ENCODE peak calls at places on chromosomes 1 and 21, in eight cellular contexts. D is NCI-H1092; E is stimulated activated CD4-positive, alpha-beta T cell treated with anti-CD3 and anti-CD28 coated beads, Interleukin-2, amount 100 ng/mL, for 48 hours; M is T47D; K is heart right ventricle; A is germinal center; G is naive B cell; B is progenitor cell of endocrine pancreas. Y is an unnamed sample.

GRCh38 chr1:198030682-198031081 is 113.5 kb downstream of the LHX9 start:
- DNase-seq in E (no peak), D (no peak), G (no peak), B (no peak), K (no peak), A (no peak), M (no peak), Y (no peak)

GRCh38 chr1:67542747-67543146 is 112.5 kb upstream of the SERBP1 start:
- DNase-seq in B (no peak), G (no peak), A (no peak), M (no peak), E (no peak), D (no peak), K (no peak), Y (no peak)

GRCh38 chr1:116334868-116335649 is 38.0 kb upstream of the ATP1A1 start:
- DNase-seq in M (no peak), K (no peak), E (no peak), G (no peak), B (no peak), D (no peak), A (no peak), Y (no peak)

GRCh38 chr1:107460009-107460408 is 319.2 kb downstream of the NTNG1 start:
- DNase-seq in K (no peak), M (no peak), G (no peak), E (no peak), A (no peak), D (no peak), B (no peak), Y (no peak)

GRCh38 chr1:52534928-52535764 is 17.7 kb downstream of the TUT4 start:
- DNase-seq in D (no peak), M (no peak), K (no peak), A (no peak), E (no peak), B (no peak), G (no peak), Y (no peak)

GRCh38 chr1:236875975-236876374 is 80.9 kb downstream of the MTR start:
- DNase-seq in E (no peak), A (no peak), D (no peak), B (no peak), M (no peak), G (no peak), K (no peak), Y (no peak)

GRCh38 chr1:44621841-44622286 is 52.4 kb downstream of the TMEM53 start:
- DNase-seq in G (no peak), M (no peak), D (no peak), K (no peak), A (no peak), E (no peak), B (no peak), Y (no peak)

GRCh38 chr1:236059011-236059410 is 5.9 kb downstream of the NID1 start:
- DNase-seq in G (no peak), B (no peak), E (no peak), M (no peak), K (no peak), D (no peak), A (no peak), Y (peak)

GRCh38 chr1:66434096-66434495 is 99.9 kb upstream of the SGIP1 start:
- DNase-seq in A (no peak), D (no peak), B (no peak), K (no peak), M (no peak), E (no peak), G (no peak), Y (no peak)

GRCh38 chr1:219751870-219752269 is 139.0 kb upstream of the ZC3H11B start:
- DNase-seq in A (no peak), B (no peak), K (no peak), G (no peak), D (no peak), E (no peak), M (no peak), Y (no peak)

GRCh38 chr1:46675549-46676314 is 4.1 kb downstream of the TEX38 start:
- DNase-seq in B (no peak), A (no peak), G (no peak), M (no peak), K (no peak), E (no peak), D (no peak), Y (no peak)

GRCh38 chr1:152427458-152427857 is 13.4 kb upstream of the CRNN start:
- DNase-seq in D (no peak), K (no peak), E (no peak), A (no peak), G (no peak), M (no peak), B (no peak), Y (no peak)

GRCh38 chr21:44887807-44888580 is 14.5 kb upstream of the PTTG1IP start:
- DNase-seq in E (no peak), G (no peak), B (no peak), A (no peak), K (peak), M (no peak), D (no peak), Y (no peak)

GRCh38 chr1:12480748-12481362 is 137.2 kb downstream of the DHRS3 start:
- DNase-seq in E (no peak), D (no peak), M (no peak), A (peak), K (no peak), G (no peak), B (no peak), Y (no peak)

GRCh38 chr1:181077576-181078242 is 10.8 kb upstream of the IER5 start:
- DNase-seq in B (no peak), M (no peak), D (no peak), E (no peak), K (no peak), A (no peak), G (no peak), Y (no peak)

GRCh38 chr1:111992396-111992985 is 3.0 kb upstream of the KCND3 start:
- DNase-seq in G (no peak), K (peak), D (no peak), A (no peak), M (no peak), E (no peak), B (no peak), Y (no peak)

GRCh38 chr1:234750922-234751595 is 141.1 kb upstream of the IRF2BP2 start:
- DNase-seq in G (no peak), D (peak), E (no peak), M (no peak), K (no peak), B (no peak), A (no peak), Y (peak)

GRCh38 chr1:196910208-196910607 is 22.4 kb downstream of the CFHR4 start:
- DNase-seq in A (no peak), M (no peak), B (no peak), G (no peak), D (no peak), E (no peak), K (no peak), Y (no peak)

GRCh38 chr1:91553196-91553595 is 52.5 kb downstream of the CDC7 start:
- DNase-seq in G (no peak), D (no peak), A (no peak), B (no peak), K (no peak), E (no peak), M (no peak), Y (no peak)

GRCh38 chr21:14241322-14241721 is 25.4 kb downstream of the RBM11 start:
- DNase-seq in B (no peak), D (no peak), E (no peak), G (peak), A (no peak), M (no peak), K (no peak), Y (no peak)

GRCh38 chr1:241703001-241703400 is 50.9 kb downstream of the WDR64 start:
- DNase-seq in B (no peak), A (no peak), D (no peak), E (no peak), G (no peak), K (no peak), M (no peak), Y (no peak)

GRCh38 chr1:54474500-54475235 is 68.5 kb upstream of the SSBP3 start:
- DNase-seq in B (peak), G (peak), E (no peak), D (no peak), A (no peak), M (no peak), K (peak), Y (peak)

GRCh38 chr1:173255214-173255813 is 48.2 kb upstream of the TNFSF4 start:
- DNase-seq in A (peak), B (no peak), M (peak), E (peak), D (no peak), K (no peak), G (no peak), Y (peak)

GRCh38 chr1:26284597-26285351 is 4.9 kb downstream of the SH3BGRL3 start:
- DNase-seq in D (no peak), E (peak), B (peak), G (peak), K (peak), A (peak), M (peak), Y (peak)

GRCh38 chr1:226657788-226658537 is 81.1 kb downstream of the ITPKB start:
- DNase-seq in G (no peak), D (no peak), E (no peak), B (no peak), K (no peak), M (no peak), A (no peak), Y (no peak)

GRCh38 chr1:2451744-2452582 is 24.1 kb upstream of the PLCH2 start:
- DNase-seq in G (no peak), M (no peak), B (no peak), E (no peak), K (no peak), D (no peak), A (no peak), Y (no peak)

GRCh38 chr21:38669186-38669585 is 136.5 kb upstream of the ETS2 start:
- DNase-seq in M (peak), K (no peak), D (no peak), G (no peak), B (no peak), A (no peak), E (no peak), Y (no peak)

GRCh38 chr1:53577141-53578100 is 118.2 kb downstream of the DMRTB1 start:
- DNase-seq in A (no peak), E (no peak), K (no peak), G (no peak), B (no peak), M (no peak), D (no peak), Y (no peak)